ENCODE peak calls at places on chromosomes 6 and 20, in four cellular contexts. One of them, this sample, is unnamed.

GRCh38 chr6:2718334-2719052 is 32.2 kb downstream of the MYLK4 start:
- DNase-seq in skeletal muscle cell: no peak
- DNase-seq in CD8-positive, alpha-beta T cell: no peak
- DNase-seq in OCI-LY7: no peak
- DNase-seq in this sample: no peak

GRCh38 chr6:170450946-170451761 is 102.0 kb downstream of the PSMB1 start:
- DNase-seq in skeletal muscle cell: no peak
- DNase-seq in CD8-positive, alpha-beta T cell: no peak
- DNase-seq in OCI-LY7: no peak
- DNase-seq in this sample: no peak

GRCh38 chr20:7851031-7851490 is 89.2 kb downstream of the HAO1 start:
- DNase-seq in skeletal muscle cell: peak; percentile 45
- DNase-seq in CD8-positive, alpha-beta T cell: no peak
- DNase-seq in OCI-LY7: no peak
- DNase-seq in this sample: no peak

GRCh38 chr6:17930321-17930993 is 57.0 kb downstream of the KIF13A start:
- DNase-seq in skeletal muscle cell: no peak
- DNase-seq in CD8-positive, alpha-beta T cell: no peak
- DNase-seq in OCI-LY7: no peak
- DNase-seq in this sample: no peak

GRCh38 chr6:44771647-44772415 is 384.3 kb downstream of the CDC5L start:
- DNase-seq in skeletal muscle cell: no peak
- DNase-seq in CD8-positive, alpha-beta T cell: no peak
- DNase-seq in OCI-LY7: no peak
- DNase-seq in this sample: no peak

GRCh38 chr6:24145690-24146131 is 19.7 kb downstream of the NRSN1 start:
- DNase-seq in skeletal muscle cell: no peak
- DNase-seq in CD8-positive, alpha-beta T cell: no peak
- DNase-seq in OCI-LY7: no peak
- DNase-seq in this sample: no peak

GRCh38 chr20:18180815-18181214 is 43.2 kb downstream of the KAT14 start:
- DNase-seq in skeletal muscle cell: no peak
- DNase-seq in CD8-positive, alpha-beta T cell: no peak
- DNase-seq in OCI-LY7: no peak
- DNase-seq in this sample: no peak

GRCh38 chr6:36735110-36735971 is 37.7 kb downstream of the RAB44 start:
- DNase-seq in skeletal muscle cell: peak; percentile 93
- DNase-seq in CD8-positive, alpha-beta T cell: no peak
- DNase-seq in OCI-LY7: no peak
- DNase-seq in this sample: no peak

GRCh38 chr6:22053385-22053997 is 243.3 kb downstream of the PRL start:
- DNase-seq in skeletal muscle cell: no peak
- DNase-seq in CD8-positive, alpha-beta T cell: no peak
- DNase-seq in OCI-LY7: no peak
- DNase-seq in this sample: peak; percentile 82

GRCh38 chr6:117776441-117776840 is 101.2 kb downstream of the NUS1 start:
- DNase-seq in skeletal muscle cell: no peak
- DNase-seq in CD8-positive, alpha-beta T cell: no peak
- DNase-seq in OCI-LY7: no peak
- DNase-seq in this sample: peak; percentile 10

GRCh38 chr6:47567586-47567985 is 90.0 kb downstream of the CD2AP start:
- DNase-seq in skeletal muscle cell: no peak
- DNase-seq in CD8-positive, alpha-beta T cell: no peak
- DNase-seq in OCI-LY7: no peak
- DNase-seq in this sample: no peak

GRCh38 chr20:61170521-61170920 is 81.5 kb upstream of the CDH4 start:
- DNase-seq in skeletal muscle cell: no peak
- DNase-seq in CD8-positive, alpha-beta T cell: no peak
- DNase-seq in OCI-LY7: no peak
- DNase-seq in this sample: no peak

GRCh38 chr6:134636221-134636830 is 313.6 kb downstream of the ALDH8A1 start:
- DNase-seq in skeletal muscle cell: no peak
- DNase-seq in CD8-positive, alpha-beta T cell: no peak
- DNase-seq in OCI-LY7: peak; percentile 16
- DNase-seq in this sample: no peak

GRCh38 chr20:35823147-35823546 is 51.3 kb downstream of the PHF20 start:
- DNase-seq in skeletal muscle cell: no peak
- DNase-seq in CD8-positive, alpha-beta T cell: no peak
- DNase-seq in OCI-LY7: no peak
- DNase-seq in this sample: no peak

GRCh38 chr6:90021701-90022100 is 127.4 kb downstream of the GJA10 start:
- DNase-seq in skeletal muscle cell: no peak
- DNase-seq in CD8-positive, alpha-beta T cell: no peak
- DNase-seq in OCI-LY7: no peak
- DNase-seq in this sample: no peak

GRCh38 chr6:39300739-39301138 is 13.5 kb downstream of the KCNK17 start:
- DNase-seq in skeletal muscle cell: no peak
- DNase-seq in CD8-positive, alpha-beta T cell: no peak
- DNase-seq in OCI-LY7: no peak
- DNase-seq in this sample: no peak

GRCh38 chr6:137904822-137905617 is 38.0 kb downstream of the TNFAIP3 start:
- DNase-seq in skeletal muscle cell: no peak
- DNase-seq in CD8-positive, alpha-beta T cell: no peak
- DNase-seq in OCI-LY7: peak; percentile 14
- DNase-seq in this sample: no peak

GRCh38 chr6:32565511-32565910 is 24.1 kb downstream of the HLA-DRB1 start:
- DNase-seq in skeletal muscle cell: no peak
- DNase-seq in CD8-positive, alpha-beta T cell: no peak
- DNase-seq in OCI-LY7: no peak
- DNase-seq in this sample: no peak

GRCh38 chr6:170111141-170111664 is 179.7 kb downstream of the DLL1 start:
- DNase-seq in skeletal muscle cell: no peak
- DNase-seq in CD8-positive, alpha-beta T cell: no peak
- DNase-seq in OCI-LY7: no peak
- DNase-seq in this sample: no peak

GRCh38 chr6:43776115-43776798 is 6.2 kb downstream of the VEGFA start:
- DNase-seq in skeletal muscle cell: no peak
- DNase-seq in CD8-positive, alpha-beta T cell: no peak
- DNase-seq in OCI-LY7: no peak
- DNase-seq in this sample: no peak

GRCh38 chr20:63501818-63502670 is 3.2 kb upstream of the EEF1A2 start:
- DNase-seq in skeletal muscle cell: no peak
- DNase-seq in CD8-positive, alpha-beta T cell: no peak
- DNase-seq in OCI-LY7: peak; percentile 70
- DNase-seq in this sample: no peak

GRCh38 chr6:19736066-19736465 is 101.1 kb upstream of the ID4 start:
- DNase-seq in skeletal muscle cell: no peak
- DNase-seq in CD8-positive, alpha-beta T cell: no peak
- DNase-seq in OCI-LY7: no peak
- DNase-seq in this sample: no peak

GRCh38 chr6:35427851-35428321 is 24.3 kb upstream of the FANCE start:
- DNase-seq in skeletal muscle cell: peak; percentile 44
- DNase-seq in CD8-positive, alpha-beta T cell: no peak
- DNase-seq in OCI-LY7: no peak
- DNase-seq in this sample: no peak

GRCh38 chr20:9220874-9221547 is 152.1 kb downstream of the PLCB4 start:
- DNase-seq in skeletal muscle cell: peak; percentile 90
- DNase-seq in CD8-positive, alpha-beta T cell: no peak
- DNase-seq in OCI-LY7: no peak
- DNase-seq in this sample: no peak

GRCh38 chr20:774016-774679 is 5.8 kb upstream of the SLC52A3 start:
- DNase-seq in skeletal muscle cell: no peak
- DNase-seq in CD8-positive, alpha-beta T cell: no peak
- DNase-seq in OCI-LY7: no peak
- DNase-seq in this sample: no peak

GRCh38 chr20:6558361-6558760 is 209.1 kb upstream of the BMP2 start:
- DNase-seq in skeletal muscle cell: no peak
- DNase-seq in CD8-positive, alpha-beta T cell: no peak
- DNase-seq in OCI-LY7: no peak
- DNase-seq in this sample: no peak

DNA sequence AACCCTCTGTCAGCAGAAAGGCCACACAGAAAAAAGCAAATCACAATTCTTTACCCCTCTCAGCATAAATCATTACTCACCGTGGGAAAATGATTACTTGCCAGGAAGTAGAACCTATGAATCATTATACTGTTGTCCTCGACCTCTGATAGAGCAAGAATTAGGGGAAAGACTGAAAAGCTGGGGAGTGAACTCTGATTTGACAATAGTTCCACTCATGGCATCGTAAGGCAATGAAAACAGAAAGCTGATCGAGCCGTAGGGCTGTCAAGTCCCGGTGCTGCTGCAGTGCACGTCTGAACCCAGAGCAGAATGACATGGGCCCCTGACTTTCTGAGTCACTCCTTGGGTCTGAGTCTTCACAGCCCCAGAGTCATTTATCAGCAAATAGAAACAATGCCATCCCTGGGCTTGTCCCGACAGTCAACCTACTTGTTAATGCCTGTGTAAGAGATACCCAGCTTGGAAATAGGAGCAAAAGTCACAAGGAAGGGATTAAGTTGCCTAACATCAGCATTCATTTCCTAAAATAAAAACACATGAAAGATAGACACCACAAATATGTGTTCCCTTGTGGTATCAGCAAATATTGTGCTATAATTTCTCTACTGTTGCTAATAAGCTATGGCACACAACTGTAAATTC is 224.8 kb upstream of the MARCKS start:
- DNase-seq in skeletal muscle cell: peak; percentile 85
- DNase-seq in CD8-positive, alpha-beta T cell: no peak
- DNase-seq in OCI-LY7: peak; percentile 27
- DNase-seq in this sample: no peak
- H3K4me3 ChIP-seq in skeletal muscle cell: peak overlapping the region; percentile 31
- H3K4me3 ChIP-seq in CD8-positive, alpha-beta T cell: no peak overlapping the region
- H3K4me3 ChIP-seq in OCI-LY7: no peak overlapping the region
- H3K4me3 ChIP-seq in this sample: no peak overlapping the region

DNA sequence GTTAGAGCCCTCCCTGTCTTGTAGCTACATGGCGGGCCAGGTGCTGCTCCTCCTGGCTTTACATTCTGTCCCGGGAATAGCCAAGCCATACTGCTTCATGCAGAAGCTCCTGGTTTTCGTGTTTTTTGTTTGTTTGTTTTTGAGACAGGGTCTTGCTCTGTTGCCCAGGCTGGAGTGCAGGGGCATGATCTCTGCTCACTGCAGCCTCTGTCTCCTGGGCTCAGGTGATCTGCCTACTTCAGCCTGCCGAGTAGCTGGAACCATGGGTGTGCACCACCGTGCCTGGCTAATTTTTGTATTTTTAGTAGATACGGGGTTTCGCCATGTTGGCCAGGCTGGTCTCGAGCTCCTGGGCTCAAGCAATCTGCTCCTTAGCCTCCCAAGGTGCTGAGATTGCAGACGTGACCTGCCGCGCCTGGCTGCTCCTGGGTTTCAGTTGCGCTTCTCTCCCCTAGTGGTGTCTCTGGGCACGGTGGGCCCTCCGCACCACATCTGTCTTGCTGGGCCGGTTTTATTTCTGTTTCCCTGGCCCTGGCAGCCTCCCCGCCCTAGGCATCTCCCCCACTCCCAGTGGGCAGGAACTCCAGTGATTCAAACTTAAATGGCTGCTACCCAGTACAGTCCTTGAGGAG is 12.9 kb downstream of the CDYL start:
- DNase-seq in skeletal muscle cell: no peak
- DNase-seq in CD8-positive, alpha-beta T cell: no peak
- DNase-seq in OCI-LY7: peak; percentile 79
- DNase-seq in this sample: no peak
- H3K4me3 ChIP-seq in skeletal muscle cell: no peak overlapping the region
- H3K4me3 ChIP-seq in CD8-positive, alpha-beta T cell: no peak overlapping the region
- H3K4me3 ChIP-seq in OCI-LY7: peak overlapping the region; percentile 27
- H3K4me3 ChIP-seq in this sample: no peak overlapping the region

GRCh38 chr20:2509794-2510193 is 1.1 kb upstream of the ZNF343 start:
- DNase-seq in skeletal muscle cell: no peak
- DNase-seq in CD8-positive, alpha-beta T cell: no peak
- DNase-seq in OCI-LY7: no peak
- DNase-seq in this sample: no peak
- H3K4me3 ChIP-seq in skeletal muscle cell: no peak overlapping the region
- H3K4me3 ChIP-seq in CD8-positive, alpha-beta T cell: no peak overlapping the region
- H3K4me3 ChIP-seq in OCI-LY7: peak overlapping the region; percentile 87
- H3K4me3 ChIP-seq in this sample: peak overlapping the region; percentile 89

GRCh38 chr6:53294095-53294494 is 54.7 kb downstream of the ELOVL5 start:
- DNase-seq in skeletal muscle cell: no peak
- DNase-seq in CD8-positive, alpha-beta T cell: peak; percentile 21
- DNase-seq in OCI-LY7: peak; percentile 54
- DNase-seq in this sample: peak; percentile 87
- H3K4me3 ChIP-seq in skeletal muscle cell: no peak overlapping the region
- H3K4me3 ChIP-seq in CD8-positive, alpha-beta T cell: no peak overlapping the region
- H3K4me3 ChIP-seq in OCI-LY7: no peak overlapping the region
- H3K4me3 ChIP-seq in this sample: no peak overlapping the region

GRCh38 chr20:58137651-58138265 is 90.7 kb downstream of the ANKRD60 start:
- DNase-seq in skeletal muscle cell: no peak
- DNase-seq in CD8-positive, alpha-beta T cell: no peak
- DNase-seq in OCI-LY7: no peak
- DNase-seq in this sample: no peak
- H3K4me3 ChIP-seq in skeletal muscle cell: no peak overlapping the region
- H3K4me3 ChIP-seq in CD8-positive, alpha-beta T cell: no peak overlapping the region
- H3K4me3 ChIP-seq in OCI-LY7: no peak overlapping the region
- H3K4me3 ChIP-seq in this sample: no peak overlapping the region

GRCh38 chr6:158475344-158476302 is 84.3 kb upstream of the TMEM181 start:
- DNase-seq in skeletal muscle cell: peak; percentile 70
- DNase-seq in CD8-positive, alpha-beta T cell: no peak
- DNase-seq in OCI-LY7: no peak
- DNase-seq in this sample: no peak
- H3K4me3 ChIP-seq in skeletal muscle cell: no peak overlapping the region
- H3K4me3 ChIP-seq in CD8-positive, alpha-beta T cell: no peak overlapping the region
- H3K4me3 ChIP-seq in OCI-LY7: no peak overlapping the region
- H3K4me3 ChIP-seq in this sample: no peak overlapping the region

DNA sequence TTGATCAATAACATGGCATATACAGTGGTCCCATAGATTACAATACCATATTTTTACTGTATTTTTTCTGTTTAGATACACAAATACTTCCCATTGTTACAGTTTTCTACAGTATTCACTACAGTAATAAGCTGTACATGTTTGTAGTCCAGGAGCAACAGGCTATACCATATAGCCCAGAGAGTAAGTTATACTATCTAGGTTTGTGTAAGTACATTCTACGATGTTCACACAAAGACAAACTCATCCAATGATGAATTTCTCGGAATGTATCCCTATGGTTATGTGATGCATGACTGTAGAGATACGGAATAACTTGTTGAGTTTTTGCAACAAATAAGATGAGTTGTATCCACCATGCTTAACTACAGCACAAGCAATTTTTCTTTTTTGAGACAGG is 3.6 kb upstream of the MYO6 start:
- DNase-seq in skeletal muscle cell: no peak
- DNase-seq in CD8-positive, alpha-beta T cell: no peak
- DNase-seq in OCI-LY7: no peak
- DNase-seq in this sample: no peak
- H3K4me3 ChIP-seq in skeletal muscle cell: no peak overlapping the region
- H3K4me3 ChIP-seq in CD8-positive, alpha-beta T cell: no peak overlapping the region
- H3K4me3 ChIP-seq in OCI-LY7: no peak overlapping the region
- H3K4me3 ChIP-seq in this sample: no peak overlapping the region

GRCh38 chr20:45354423-45355208 is 6.4 kb upstream of the SDC4 start:
- DNase-seq in skeletal muscle cell: no peak
- DNase-seq in CD8-positive, alpha-beta T cell: no peak
- DNase-seq in OCI-LY7: no peak
- DNase-seq in this sample: no peak
- H3K4me3 ChIP-seq in skeletal muscle cell: no peak overlapping the region
- H3K4me3 ChIP-seq in CD8-positive, alpha-beta T cell: no peak overlapping the region
- H3K4me3 ChIP-seq in OCI-LY7: no peak overlapping the region
- H3K4me3 ChIP-seq in this sample: no peak overlapping the region

GRCh38 chr20:31862157-31862470 is 8.2 kb downstream of the DUSP15 start:
- DNase-seq in skeletal muscle cell: no peak
- DNase-seq in CD8-positive, alpha-beta T cell: no peak
- DNase-seq in OCI-LY7: no peak
- DNase-seq in this sample: no peak
- H3K4me3 ChIP-seq in skeletal muscle cell: no peak overlapping the region
- H3K4me3 ChIP-seq in CD8-positive, alpha-beta T cell: no peak overlapping the region
- H3K4me3 ChIP-seq in OCI-LY7: peak overlapping the region; percentile 70
- H3K4me3 ChIP-seq in this sample: no peak overlapping the region